ENCODE peak calls at places on chromosomes 2 and 18, in four cellular contexts. One of them, this sample, is unnamed.

GRCh38 chr18:65906621-65907034 is 155.8 kb downstream of the CDH7 start:
- DNase-seq in stomach: no peak
- DNase-seq in G401: no peak
- DNase-seq in stimulated activated naive B cell treated with anti-CD40 and anti-IgM and Interleukin-4, amounts not matched to agents 10 μg/mL and 1 μg/mL and 100 μg/mL, for 72 hours: no peak
- DNase-seq in this sample: peak; percentile 90

GRCh38 chr2:80527119-80527518 is 222.6 kb upstream of the LRRTM1 start:
- DNase-seq in stomach: no peak
- DNase-seq in G401: no peak
- DNase-seq in stimulated activated naive B cell treated with anti-CD40 and anti-IgM and Interleukin-4, amounts not matched to agents 10 μg/mL and 1 μg/mL and 100 μg/mL, for 72 hours: no peak
- DNase-seq in this sample: no peak

GRCh38 chr2:42693013-42693575 is 70.8 kb downstream of the OXER1 start:
- DNase-seq in stomach: no peak
- DNase-seq in stimulated activated naive B cell treated with anti-CD40 and anti-IgM and Interleukin-4, amounts not matched to agents 10 μg/mL and 1 μg/mL and 100 μg/mL, for 72 hours: no peak
- DNase-seq in G401: no peak
- DNase-seq in this sample: no peak

GRCh38 chr18:21100678-21101077 is 10.9 kb downstream of the ROCK1 start:
- DNase-seq in G401: no peak
- DNase-seq in stimulated activated naive B cell treated with anti-CD40 and anti-IgM and Interleukin-4, amounts not matched to agents 10 μg/mL and 1 μg/mL and 100 μg/mL, for 72 hours: no peak
- DNase-seq in stomach: no peak
- DNase-seq in this sample: no peak

GRCh38 chr2:108922141-108922915 is 66.7 kb downstream of the EDAR start:
- DNase-seq in stimulated activated naive B cell treated with anti-CD40 and anti-IgM and Interleukin-4, amounts not matched to agents 10 μg/mL and 1 μg/mL and 100 μg/mL, for 72 hours: no peak
- DNase-seq in stomach: peak; percentile 17
- DNase-seq in G401: peak; percentile 72
- DNase-seq in this sample: no peak

GRCh38 chr2:67251741-67252140 is 145.4 kb upstream of the ETAA1 start:
- DNase-seq in G401: no peak
- DNase-seq in stomach: no peak
- DNase-seq in stimulated activated naive B cell treated with anti-CD40 and anti-IgM and Interleukin-4, amounts not matched to agents 10 μg/mL and 1 μg/mL and 100 μg/mL, for 72 hours: no peak
- DNase-seq in this sample: no peak

GRCh38 chr2:11175293-11175795 is 20.1 kb downstream of the SLC66A3 start:
- DNase-seq in stomach: no peak
- DNase-seq in G401: peak; percentile 37
- DNase-seq in stimulated activated naive B cell treated with anti-CD40 and anti-IgM and Interleukin-4, amounts not matched to agents 10 μg/mL and 1 μg/mL and 100 μg/mL, for 72 hours: no peak
- DNase-seq in this sample: no peak

GRCh38 chr18:25291150-25291549 is 60.8 kb downstream of the ZNF521 start:
- DNase-seq in stomach: no peak
- DNase-seq in stimulated activated naive B cell treated with anti-CD40 and anti-IgM and Interleukin-4, amounts not matched to agents 10 μg/mL and 1 μg/mL and 100 μg/mL, for 72 hours: no peak
- DNase-seq in G401: no peak
- DNase-seq in this sample: no peak

GRCh38 chr2:96895709-96896651 is 26.1 kb upstream of the SEMA4C start:
- DNase-seq in stimulated activated naive B cell treated with anti-CD40 and anti-IgM and Interleukin-4, amounts not matched to agents 10 μg/mL and 1 μg/mL and 100 μg/mL, for 72 hours: no peak
- DNase-seq in G401: peak; percentile 59
- DNase-seq in stomach: no peak
- DNase-seq in this sample: no peak

GRCh38 chr18:39841133-39842041 is 2113.6 kb upstream of the PIK3C3 start:
- DNase-seq in stimulated activated naive B cell treated with anti-CD40 and anti-IgM and Interleukin-4, amounts not matched to agents 10 μg/mL and 1 μg/mL and 100 μg/mL, for 72 hours: no peak
- DNase-seq in stomach: peak; percentile 27
- DNase-seq in G401: peak; percentile 86
- DNase-seq in this sample: peak; percentile 39